ENCODE peak calls at places on chromosome 1, in eight cellular contexts. L is cardiac muscle cell; T is cardiac fibroblast; R is astrocyte of the spinal cord; V is PC-9; Q is bronchial epithelial cell; P is CD8-positive, alpha-beta memory T cell; I is prostate gland. C is an unnamed sample.

GRCh38 chr1:112704511-112704907 is 2.4 kb downstream of the RHOC start:
- DNase-seq in P (no peak), I (no peak), V (no peak), Q (no peak), R (no peak), T (no peak), L (no peak), C (no peak)

GRCh38 chr1:5768014-5768413 is 224.2 kb downstream of the NPHP4 start:
- DNase-seq in V (no peak), R (no peak), Q (no peak), I (no peak), L (no peak), T (no peak), P (no peak), C (no peak)

GRCh38 chr1:84689514-84690396 is 506 bp downstream of the SSX2IP start:
- DNase-seq in R (peak; percentile 56), T (peak; percentile 44), P (no peak), I (peak; percentile 35), V (no peak), L (peak; percentile 59), Q (peak; percentile 31), C (peak; percentile 69)

GRCh38 chr1:56627019-56627635 is 18.0 kb upstream of the PRKAA2 start:
- DNase-seq in T (peak; percentile 55), R (no peak), V (no peak), L (no peak), P (no peak), I (no peak), Q (no peak), C (no peak)

GRCh38 chr1:4046836-4047461 is 146.9 kb upstream of the C1orf174 start:
- DNase-seq in I (no peak), Q (no peak), V (no peak), P (no peak), L (no peak), R (no peak), T (no peak), C (no peak)

GRCh38 chr1:84573967-84574842 is at the start of gene CTBS:
- DNase-seq in R (peak; percentile 84), T (peak; percentile 88), I (peak; percentile 82), P (peak; percentile 90), V (peak; percentile 78), Q (peak; percentile 84), L (peak; percentile 91), C (peak; percentile 91)

GRCh38 chr1:31445951-31446350 is 32.9 kb downstream of the SERINC2 start:
- DNase-seq in P (no peak), I (no peak), T (no peak), V (no peak), R (no peak), Q (no peak), L (peak; percentile 51), C (no peak)

GRCh38 chr1:229266269-229266668 is 4.6 kb upstream of the RAB4A start:
- DNase-seq in L (no peak), V (no peak), P (no peak), R (no peak), Q (no peak), I (no peak), T (no peak), C (no peak)

DNA sequence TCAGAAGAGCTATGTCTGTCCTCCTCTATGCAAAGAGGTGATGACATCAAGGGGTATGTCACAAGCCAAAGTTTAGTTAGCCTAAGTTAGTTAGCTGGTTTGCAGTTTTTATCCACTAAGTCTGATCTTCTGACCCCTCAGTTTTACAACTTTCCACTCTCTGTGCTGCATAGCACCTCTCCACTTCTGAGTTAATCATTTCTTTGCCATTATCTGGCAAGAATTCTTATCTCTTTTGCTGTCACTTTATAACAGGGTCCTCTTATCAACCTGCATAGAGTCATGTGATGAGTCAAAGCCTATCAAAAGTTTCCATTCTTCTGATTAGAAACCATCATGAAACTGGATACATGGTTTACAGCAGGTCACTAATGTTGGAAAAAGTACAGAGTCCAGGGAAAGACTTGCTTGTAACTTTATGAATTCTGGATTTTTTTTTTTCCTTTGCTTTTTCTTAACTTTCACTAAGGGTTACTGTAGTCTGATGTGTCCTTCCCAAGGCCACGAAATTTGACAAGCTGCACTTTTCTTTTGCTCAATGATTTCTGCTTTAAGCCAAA is at the start of gene NR5A2:
- DNase-seq in R (no peak), P (no peak), T (no peak), I (no peak), V (no peak), Q (no peak), L (no peak), C (no peak)
- H3K4me3 ChIP-seq in R (no peak within 1 kb of the TSS), P (no peak within 1 kb of the TSS), T (no peak within 1 kb of the TSS), I (no peak within 1 kb of the TSS), V (peak within 1 kb of the TSS; percentile 77), Q (no peak within 1 kb of the TSS), L (peak within 1 kb of the TSS; percentile 36), C (peak within 1 kb of the TSS; percentile 68)

DNA sequence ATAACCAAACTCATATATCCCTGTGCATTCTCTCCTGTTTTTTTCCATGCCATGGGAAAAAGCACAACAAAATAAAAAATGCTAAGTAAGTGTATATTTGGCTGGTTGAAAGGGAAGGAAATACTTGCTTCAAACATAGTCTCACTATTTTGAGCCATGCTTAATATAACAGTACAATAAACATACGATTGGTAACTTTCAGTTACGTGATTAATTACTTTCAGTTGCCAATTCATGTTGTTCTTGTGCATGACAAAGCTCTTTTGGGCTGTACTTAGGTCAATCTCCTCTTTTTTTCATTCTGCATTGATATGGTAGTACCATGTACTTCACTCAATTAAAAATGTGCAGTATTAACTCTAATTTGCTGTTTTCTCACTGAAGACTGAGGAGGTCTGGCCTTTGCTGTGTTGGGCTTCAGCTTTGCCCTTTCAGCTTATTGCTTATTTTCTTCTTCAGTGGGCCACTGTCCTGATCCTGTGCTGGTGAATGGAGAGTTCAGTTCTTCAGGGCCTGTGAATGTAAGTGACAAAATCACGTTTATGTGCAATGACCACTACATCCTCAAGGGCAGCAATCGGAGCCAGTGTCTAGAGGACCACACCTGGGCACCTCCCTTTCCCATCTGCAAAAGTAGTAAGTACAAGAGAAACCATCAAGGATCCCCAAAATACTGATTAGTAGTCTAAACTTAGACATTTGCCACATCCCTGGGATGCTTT is 2.7 kb downstream of the C4BPB start:
- DNase-seq in R (no peak), L (no peak), V (no peak), P (no peak), I (no peak), Q (no peak), T (no peak), C (no peak)
- H3K4me3 ChIP-seq in R (no peak overlapping the region), L (no peak overlapping the region), V (no peak overlapping the region), P (no peak overlapping the region), I (no peak overlapping the region), Q (no peak overlapping the region), T (no peak overlapping the region), C (no peak overlapping the region)

GRCh38 chr1:226734611-226735153 is 4.4 kb downstream of the ITPKB start:
- DNase-seq in I (no peak), L (no peak), T (no peak), Q (no peak), P (no peak), V (no peak), R (no peak), C (no peak)

GRCh38 chr1:226737819-226738420 is 1.2 kb downstream of the ITPKB start:
- DNase-seq in T (peak; percentile 51), P (peak; percentile 67), V (no peak), R (peak; percentile 45), Q (peak; percentile 30), L (peak; percentile 48), I (peak; percentile 37), C (peak; percentile 55)

GRCh38 chr1:226735576-226735975 is 3.5 kb downstream of the ITPKB start:
- DNase-seq in Q (no peak), R (no peak), L (no peak), T (no peak), I (no peak), P (no peak), V (no peak), C (no peak)

GRCh38 chr1:226736908-226737818 is 1.9 kb downstream of the ITPKB start:
- DNase-seq in T (peak; percentile 37), Q (peak; percentile 18), P (peak; percentile 81), L (peak; percentile 47), R (peak; percentile 47), V (no peak), I (peak; percentile 40), C (peak; percentile 30)

DNA sequence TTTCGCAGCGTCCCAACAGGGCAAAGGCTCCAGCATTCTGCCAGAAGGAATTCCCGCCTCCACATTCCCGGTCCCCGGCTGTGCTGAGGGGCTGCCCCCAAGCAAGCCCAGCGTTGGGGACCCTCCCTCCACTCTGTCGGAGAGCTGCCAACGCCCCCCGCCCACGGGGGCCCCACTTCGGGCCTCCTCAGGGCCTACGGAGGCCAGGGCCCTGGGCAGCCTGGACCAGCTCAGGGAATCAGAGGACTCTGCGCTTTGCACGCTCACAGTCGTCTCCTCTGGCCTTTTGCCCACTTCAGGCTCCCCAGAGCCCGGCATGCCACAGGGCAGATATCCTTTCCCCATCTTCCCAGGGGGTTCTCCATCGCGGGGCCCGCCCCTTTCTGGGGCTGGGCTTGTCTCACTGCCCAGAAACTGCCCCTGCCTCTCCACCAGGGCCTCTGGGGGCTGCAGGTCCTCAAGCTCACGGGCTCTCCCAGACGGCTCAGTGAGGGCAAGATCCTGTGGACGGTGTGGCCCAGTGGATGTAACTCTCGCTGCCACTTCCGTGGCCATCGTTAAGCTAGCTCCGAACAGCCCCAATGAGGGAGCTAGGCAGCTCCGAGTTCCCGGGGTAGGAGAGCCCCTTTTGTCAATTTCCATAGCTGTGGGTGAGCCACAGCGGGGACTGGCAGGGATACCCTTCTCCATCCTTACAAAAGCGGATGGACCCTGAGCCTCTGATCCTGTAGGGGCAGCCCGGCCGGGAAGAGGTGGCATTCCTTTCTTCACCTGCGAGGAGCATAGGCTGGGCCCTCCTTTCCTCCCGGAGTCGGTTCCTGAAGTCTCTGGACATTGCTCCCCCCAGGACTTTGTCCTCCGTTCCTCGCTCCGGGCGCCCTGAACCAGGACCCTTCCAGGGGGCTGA is 2.8 kb downstream of the ITPKB start:
- DNase-seq in P (no peak), L (peak; percentile 25), T (no peak), V (no peak), R (peak; percentile 25), Q (no peak), I (no peak), C (no peak)
- H3K4me3 ChIP-seq in P (peak overlapping the region; percentile 65), L (peak overlapping the region; percentile 52), T (peak overlapping the region; percentile 73), V (no peak overlapping the region), R (peak overlapping the region; percentile 57), Q (no peak overlapping the region), I (peak overlapping the region; percentile 88), C (no peak overlapping the region)

GRCh38 chr1:111241797-111242196 is 14.3 kb downstream of the CHI3L2 start:
- DNase-seq in R (no peak), I (no peak), T (no peak), P (no peak), L (no peak), Q (peak; percentile 16), V (peak; percentile 53), C (no peak)

GRCh38 chr1:111238056-111238795 is 10.7 kb downstream of the CHI3L2 start:
- DNase-seq in T (no peak), I (no peak), P (no peak), R (no peak), V (peak; percentile 56), L (no peak), Q (no peak), C (no peak)

GRCh38 chr1:111247125-111247838 is 19.8 kb downstream of the CHI3L2 start:
- DNase-seq in T (no peak), Q (no peak), R (no peak), P (no peak), V (no peak), L (no peak), I (no peak), C (no peak)

GRCh38 chr1:111242805-111243523 is 15.5 kb downstream of the CHI3L2 start:
- DNase-seq in I (no peak), R (no peak), L (no peak), Q (no peak), P (no peak), T (no peak), V (no peak), C (no peak)
- H3K4me3 ChIP-seq in I (no peak overlapping the region), R (no peak overlapping the region), L (no peak overlapping the region), Q (no peak overlapping the region), P (no peak overlapping the region), T (no peak overlapping the region), V (no peak overlapping the region), C (no peak overlapping the region)